ENCODE peak calls at places on chromosomes 2 and 18, in six cellular contexts. G is K562, H is Panc1, U is GM12878, X is A549, M is SK-N-SH. N is an unnamed sample.

GRCh38 chr18:69590150-69590549 is 189.5 kb downstream of the DOK6 start:
- DNase-seq in H (no peak), M (no peak), U (no peak), X (no peak), G (no peak), N (no peak)

GRCh38 chr2:127428057-127428814 is 10.0 kb downstream of the PROC start:
- DNase-seq in M (no peak), G (no peak), H (no peak), X (no peak), U (no peak), N (no peak)

GRCh38 chr2:31440764-31441163 is 26.2 kb upstream of the XDH start:
- DNase-seq in U (no peak), M (no peak), H (no peak), G (no peak), X (no peak), N (no peak)

GRCh38 chr2:62469114-62469513 is 36.9 kb downstream of the TMEM17 start:
- DNase-seq in M (no peak), H (no peak), U (no peak), G (no peak), X (no peak), N (no peak)

GRCh38 chr2:207166349-207167128 is 791 bp upstream of the KLF7 start:
- DNase-seq in G (peak), M (peak), U (no peak), X (peak), H (no peak), N (peak)

GRCh38 chr2:80363951-80364350 is 59.4 kb upstream of the LRRTM1 start:
- DNase-seq in X (no peak), H (no peak), M (no peak), G (peak), U (no peak), N (no peak)

GRCh38 chr2:127045792-127046501 is 61.0 kb downstream of the BIN1 start:
- DNase-seq in U (no peak), X (no peak), H (no peak), M (peak), G (no peak), N (no peak)

GRCh38 chr2:28991021-28991420 is 9.9 kb downstream of the TOGARAM2 start:
- DNase-seq in H (no peak), M (no peak), X (no peak), U (no peak), G (no peak), N (no peak)

GRCh38 chr2:10091182-10091932 is 11.1 kb upstream of the CYS1 start:
- DNase-seq in U (no peak), X (no peak), G (no peak), H (no peak), M (no peak), N (peak)

GRCh38 chr2:74525717-74526648 is at the start of gene DQX1:
- DNase-seq in U (peak), X (no peak), H (no peak), M (peak), G (peak), N (peak)

GRCh38 chr2:40103163-40103562 is 324.1 kb upstream of the THUMPD2 start:
- DNase-seq in X (no peak), U (no peak), H (no peak), G (no peak), M (no peak), N (no peak)

GRCh38 chr18:11496561-11497172 is 112.7 kb upstream of the SLC35G4 start:
- DNase-seq in M (no peak), X (no peak), U (no peak), H (no peak), G (no peak), N (no peak)

GRCh38 chr18:9539283-9539682 is 64.0 kb downstream of the RALBP1 start:
- DNase-seq in X (no peak), U (no peak), M (no peak), H (no peak), G (no peak), N (no peak)

GRCh38 chr18:79792988-79793355 is 4.8 kb upstream of the KCNG2 start:
- DNase-seq in M (no peak), X (no peak), G (no peak), H (no peak), U (no peak), N (peak)

GRCh38 chr2:130728007-130728454 is 839 bp upstream of the GPR148 start:
- DNase-seq in G (no peak), U (no peak), M (no peak), H (no peak), X (no peak), N (peak)
- TF ChIP-seq REST in G (no peak), U (no peak), M (no peak), H (no peak), X (no peak), N (no peak)

DNA sequence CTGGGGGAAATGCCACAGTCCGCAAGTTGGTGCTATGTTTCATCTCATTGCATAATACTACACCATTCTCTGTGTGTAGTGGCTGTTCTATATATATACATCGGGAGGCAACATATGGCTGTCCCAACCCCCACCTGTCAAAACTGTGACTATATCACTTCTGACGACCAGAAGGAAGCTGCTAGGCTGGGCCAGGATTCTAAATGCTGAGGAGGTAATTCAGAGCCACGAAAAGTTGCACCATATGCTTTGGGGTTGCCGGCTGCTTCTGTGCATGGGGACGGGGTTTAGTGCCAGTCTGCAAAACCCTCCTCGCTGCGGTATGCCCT is 117.3 kb downstream of the MSH2 start:
- DNase-seq in M (peak), H (no peak), U (no peak), X (no peak), G (no peak), N (peak)
- H3K27ac ChIP-seq in M (no peak), H (no peak), U (no peak), X (no peak), G (no peak), N (no peak)

GRCh38 chr2:197873293-197873701 is 68.9 kb downstream of the PLCL1 start:
- DNase-seq in H (no peak), X (no peak), M (no peak), U (no peak), G (no peak), N (no peak)
- H3K4me3 ChIP-seq in H (no peak), X (no peak), M (no peak), U (no peak), G (no peak), N (no peak)

GRCh38 chr2:72901426-72901825 is 14.2 kb downstream of the SPR start:
- DNase-seq in U (no peak), M (peak), G (peak), H (no peak), X (no peak), N (no peak)
- TF ChIP-seq REST in U (no peak), M (no peak), G (no peak), H (no peak), X (no peak), N (no peak)

DNA sequence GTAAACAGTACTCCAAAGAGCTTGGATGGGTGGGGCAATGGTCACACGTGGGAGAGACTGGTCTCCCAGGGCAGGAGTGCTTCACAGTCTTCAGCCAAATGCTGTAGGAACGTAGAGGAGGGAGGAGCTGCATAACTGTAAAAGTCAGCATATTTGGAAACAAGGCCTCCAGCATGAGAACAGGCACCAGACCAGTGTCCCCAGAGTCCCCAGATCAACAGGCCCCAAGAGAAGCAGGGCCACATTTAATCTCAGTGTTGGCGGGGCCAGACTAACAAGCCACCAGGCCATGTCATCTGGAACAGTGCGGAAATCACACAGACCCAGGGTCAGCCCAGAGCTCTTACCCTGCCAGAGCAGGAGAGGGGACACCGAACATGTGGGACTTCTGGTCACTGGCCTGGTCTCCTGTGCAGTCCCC is 63.2 kb downstream of the ADCY3 start:
- DNase-seq in U (no peak), X (no peak), G (no peak), M (no peak), H (no peak), N (no peak)
- H3K27ac ChIP-seq in U (no peak), X (no peak), G (no peak), M (no peak), H (no peak), N (no peak)

N was measured in HL-60.